ENCODE peak calls at places on chromosomes 4 and X, in six cellular contexts. J, F, V, P, W and Y are unnamed samples.

GRCh38 chr4:6916587-6917444 is 7.2 kb downstream of the TBC1D14 start:
- DNase-seq in J (no peak), F (peak), V (no peak), P (peak), W (no peak), Y (peak)

GRCh38 chrX:73127700-73128241 is 48.5 kb upstream of the PABPC1L2A start:
- DNase-seq in J (no peak), F (no peak), V (no peak), P (peak), W (no peak), Y (no peak)

GRCh38 chr4:113707013-113707412 is 54.5 kb downstream of the CAMK2D start:
- DNase-seq in J (peak), F (peak), V (no peak), P (peak), W (no peak), Y (peak)

GRCh38 chrX:68842781-68843581 is 14.2 kb downstream of the EFNB1 start:
- DNase-seq in J (peak), F (no peak), V (no peak), P (no peak), W (no peak), Y (peak)

GRCh38 chr4:21134994-21135393 is 434.7 kb downstream of the PACRGL start:
- DNase-seq in J (no peak), F (peak), V (no peak), P (peak), W (no peak), Y (peak)

GRCh38 chr4:19262467-19262866 is 989.2 kb upstream of the SLIT2 start:
- DNase-seq in J (no peak), F (peak), V (no peak), P (no peak), W (no peak), Y (no peak)

GRCh38 chr4:154024097-154024496 is 235.2 kb upstream of the SFRP2 start:
- DNase-seq in J (no peak), F (peak), V (no peak), P (no peak), W (no peak), Y (no peak)

GRCh38 chrX:641671-642435 is 11.3 kb downstream of the SHOX start:
- DNase-seq in J (no peak), F (peak), V (no peak), P (no peak), W (peak), Y (no peak)

GRCh38 chrX:10450229-10450958 is 170.0 kb downstream of the MID1 start:
- DNase-seq in J (peak), F (peak), V (no peak), P (peak), W (no peak), Y (peak)

GRCh38 chrX:11239230-11239629 is 54.0 kb upstream of the AMELX start:
- DNase-seq in J (peak), F (peak), V (no peak), P (peak), W (no peak), Y (no peak)

GRCh38 chrX:1391707-1392375 is at the start of gene SLC25A6:
- DNase-seq in J (peak), F (peak), V (peak), P (peak), W (peak), Y (peak)

GRCh38 chrX:131854586-131854985 is 168.5 kb upstream of the STK26 start:
- DNase-seq in J (no peak), F (peak), V (no peak), P (peak), W (no peak), Y (peak)
- TF ChIP-seq CTCF in J (peak), F (no peak), V (no peak), P (peak), W (peak), Y (peak)

GRCh38 chrX:15761564-15762191 is 23.6 kb downstream of the CA5B start:
- DNase-seq in J (peak), F (peak), V (no peak), P (peak), W (no peak), Y (peak)
- TF ChIP-seq CTCF in J (peak), F (peak), V (peak), P (peak), W (peak), Y (peak)

DNA sequence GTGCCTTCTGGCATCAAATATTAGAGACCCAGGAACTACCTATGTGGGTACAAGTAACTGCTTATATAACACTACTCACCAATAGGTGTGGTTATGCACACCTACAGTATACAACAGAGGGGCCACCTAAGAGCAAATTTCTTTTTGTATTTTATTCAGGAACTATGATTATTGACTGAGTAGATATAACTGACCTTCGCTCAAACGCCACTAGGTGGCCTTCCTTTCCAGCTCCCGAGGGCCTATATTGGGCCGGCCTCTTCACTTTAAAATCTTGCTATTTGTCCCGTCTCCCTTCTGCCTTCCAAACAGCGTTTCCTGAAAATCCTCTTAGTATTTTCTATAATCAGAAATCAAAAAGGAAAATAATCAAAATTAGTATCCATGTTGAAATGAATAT is 19.9 kb upstream of the PABPC5 start:
- DNase-seq in J (no peak), F (peak), V (no peak), P (peak), W (no peak), Y (peak)
- TF ChIP-seq CTCF in J (peak), F (peak), V (peak), P (peak), W (peak), Y (peak)

GRCh38 chr4:169005453-169006099 is 4.5 kb downstream of the CBR4 start:
- DNase-seq in J (peak), F (peak), V (no peak), P (peak), W (no peak), Y (no peak)
- TF ChIP-seq CTCF in J (peak), F (peak), V (peak), P (peak), W (peak), Y (peak)

GRCh38 chr4:105106416-105106815 is 40.3 kb upstream of the TET2 start:
- DNase-seq in J (no peak), F (no peak), V (no peak), P (no peak), W (no peak), Y (peak)

GRCh38 chr4:105102026-105102425 is 44.6 kb upstream of the TET2 start:
- DNase-seq in J (no peak), F (no peak), V (no peak), P (no peak), W (no peak), Y (no peak)

GRCh38 chr4:105112274-105112673 is 34.4 kb upstream of the TET2 start:
- DNase-seq in J (peak), F (no peak), V (no peak), P (no peak), W (no peak), Y (no peak)

GRCh38 chr4:105107105-105107856 is 39.4 kb upstream of the TET2 start:
- DNase-seq in J (no peak), F (no peak), V (no peak), P (no peak), W (no peak), Y (no peak)
- TF ChIP-seq CTCF in J (no peak), F (no peak), V (no peak), P (no peak), W (no peak), Y (no peak)

GRCh38 chr4:23276076-23276475 is 583.3 kb downstream of the GBA3 start:
- DNase-seq in J (no peak), F (no peak), V (no peak), P (no peak), W (no peak), Y (no peak)
- TF ChIP-seq CTCF in J (no peak), F (no peak), V (no peak), P (no peak), W (no peak), Y (no peak)

GRCh38 chr4:166323250-166323649 is 450.2 kb downstream of the TLL1 start:
- DNase-seq in J (no peak), F (no peak), V (no peak), P (no peak), W (no peak), Y (no peak)

GRCh38 chr4:166318810-166319525 is 445.9 kb downstream of the TLL1 start:
- DNase-seq in J (peak), F (peak), V (no peak), P (peak), W (no peak), Y (peak)

DNA sequence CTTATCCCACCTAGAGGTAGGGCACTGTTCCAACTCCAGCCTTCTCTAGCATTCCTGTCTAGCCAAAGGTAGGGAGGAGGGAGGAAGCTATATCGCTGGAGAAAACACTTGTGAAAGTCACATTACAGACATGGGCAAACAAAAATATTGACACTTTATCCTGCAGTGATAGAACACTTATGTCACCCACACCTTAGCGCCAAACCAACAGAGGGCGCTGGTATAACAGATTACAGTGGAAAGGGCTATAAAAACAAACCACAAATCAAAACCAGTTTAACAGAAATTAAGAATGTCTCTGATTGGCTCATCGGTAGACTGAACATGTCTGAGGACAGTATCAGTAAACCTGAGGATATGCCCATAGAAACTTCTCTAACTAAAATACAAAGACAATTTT is 451.3 kb downstream of the TLL1 start:
- DNase-seq in J (no peak), F (peak), V (no peak), P (no peak), W (no peak), Y (peak)
- TF ChIP-seq CTCF in J (no peak), F (peak), V (peak), P (no peak), W (peak), Y (peak)

GRCh38 chr4:171002246-171002645 is 811.0 kb upstream of the GALNTL6 start:
- DNase-seq in J (no peak), F (no peak), V (no peak), P (no peak), W (no peak), Y (no peak)
- TF ChIP-seq CTCF in J (no peak), F (no peak), V (no peak), P (no peak), W (no peak), Y (no peak)

GRCh38 chr4:38071801-38072567 is 111.8 kb downstream of the PTTG2 start:
- DNase-seq in J (peak), F (peak), V (no peak), P (peak), W (no peak), Y (peak)
- TF ChIP-seq CTCF in J (no peak), F (no peak), V (no peak), P (no peak), W (no peak), Y (no peak)

GRCh38 chr4:3074078-3074845 is at the start of the genes HTT and HTT-AS:
- DNase-seq in J (peak), F (peak), V (peak), P (peak), W (peak), Y (peak)
- TF ChIP-seq CTCF in J (peak), F (no peak), V (peak), P (no peak), W (no peak), Y (no peak)